ENCODE peak calls at places on chromosomes 11 and 22, in four cellular contexts. One of them, this sample, is unnamed.

GRCh38 chr11:86617502-86617901 is 54.9 kb downstream of the ME3 start:
- DNase-seq in WTC11: no peak
- DNase-seq in HepG2: no peak
- DNase-seq in K562: no peak
- DNase-seq in this sample: no peak

GRCh38 chr11:84563356-84563755 is 1063.8 kb downstream of the DLG2 start:
- DNase-seq in WTC11: no peak
- DNase-seq in HepG2: no peak
- DNase-seq in K562: no peak
- DNase-seq in this sample: no peak

GRCh38 chr11:67310246-67311050 is 7.1 kb downstream of the SSH3 start:
- DNase-seq in WTC11: no peak
- DNase-seq in HepG2: no peak
- DNase-seq in K562: no peak
- DNase-seq in this sample: no peak

GRCh38 chr11:33709471-33709870 is 8.8 kb upstream of the C11orf91 start:
- DNase-seq in WTC11: no peak
- DNase-seq in HepG2: no peak
- DNase-seq in K562: no peak
- DNase-seq in this sample: no peak

GRCh38 chr11:130533113-130533803 is 84.8 kb downstream of the ADAMTS15 start:
- DNase-seq in WTC11: no peak
- DNase-seq in HepG2: no peak
- DNase-seq in K562: no peak
- DNase-seq in this sample: peak; percentile 19

GRCh38 chr22:26374645-26375044 is 54.4 kb upstream of the ASPHD2 start:
- DNase-seq in WTC11: no peak
- DNase-seq in HepG2: no peak
- DNase-seq in K562: no peak
- DNase-seq in this sample: no peak

GRCh38 chr11:86523738-86524602 is 148.4 kb downstream of the ME3 start:
- DNase-seq in WTC11: no peak
- DNase-seq in HepG2: peak; percentile 93
- DNase-seq in K562: no peak
- DNase-seq in this sample: no peak

GRCh38 chr22:20536590-20537324 is 29.3 kb downstream of the MED15 start:
- DNase-seq in WTC11: no peak
- DNase-seq in HepG2: no peak
- DNase-seq in K562: no peak
- DNase-seq in this sample: no peak

GRCh38 chr11:44977493-44977984 is 26.9 kb upstream of the TP53I11 start:
- DNase-seq in WTC11: no peak
- DNase-seq in HepG2: no peak
- DNase-seq in K562: no peak
- DNase-seq in this sample: peak; percentile 34

GRCh38 chr22:21690401-21690801 is 24.6 kb downstream of the PPIL2 start:
- DNase-seq in WTC11: no peak
- DNase-seq in HepG2: no peak
- DNase-seq in K562: no peak
- DNase-seq in this sample: no peak
- TF ChIP-seq SP1 in WTC11: no peak
- TF ChIP-seq SP1 in HepG2: no peak
- TF ChIP-seq SP1 in K562: no peak
- TF ChIP-seq SP1 in this sample: no peak

DNA sequence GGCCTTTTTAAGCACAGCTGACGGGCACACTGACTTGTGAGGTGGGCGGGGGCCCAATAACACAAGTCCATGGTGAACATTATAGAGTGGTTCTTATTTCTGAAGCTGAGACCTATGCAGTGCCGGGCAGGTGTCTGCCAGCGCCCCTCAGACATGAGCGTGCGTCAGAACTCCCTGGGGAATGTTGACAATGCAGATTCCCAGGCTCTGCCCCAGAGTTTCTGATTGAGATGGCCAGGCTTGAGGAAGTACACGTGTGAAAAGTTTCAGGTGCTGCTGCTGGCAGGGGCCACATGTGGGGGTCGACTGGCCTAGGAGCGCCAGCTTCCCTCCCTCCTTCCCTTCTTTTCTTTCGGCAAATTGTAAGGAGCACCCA is 46.2 kb downstream of the TPCN2 start:
- DNase-seq in WTC11: no peak
- DNase-seq in HepG2: no peak
- DNase-seq in K562: no peak
- DNase-seq in this sample: no peak
- TF ChIP-seq ELF4 in WTC11: no peak
- TF ChIP-seq ELF4 in HepG2: no peak
- TF ChIP-seq ELF4 in K562: no peak
- TF ChIP-seq ELF4 in this sample: no peak

DNA sequence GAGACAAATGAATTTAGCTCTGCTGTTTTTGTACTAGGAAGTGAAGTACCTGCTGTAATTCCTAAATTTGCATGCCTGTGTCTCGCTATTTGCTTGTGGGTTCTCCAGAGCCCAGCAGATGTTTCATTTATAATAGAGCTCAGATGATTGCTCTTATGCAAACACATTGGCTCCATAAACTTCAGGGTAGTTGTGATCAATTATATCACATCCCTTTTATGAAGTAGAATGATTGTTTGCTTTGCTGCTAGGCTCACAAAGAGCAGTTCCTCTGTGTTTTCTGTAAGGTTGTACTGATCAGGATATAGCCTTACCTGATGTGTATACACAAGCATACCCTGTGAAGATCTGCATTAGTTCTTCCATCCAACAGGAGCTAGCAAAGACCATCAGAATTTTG is 64.1 kb downstream of the C11orf87 start:
- DNase-seq in WTC11: no peak
- DNase-seq in HepG2: no peak
- DNase-seq in K562: no peak
- DNase-seq in this sample: no peak
- TF ChIP-seq SP1 in WTC11: no peak
- TF ChIP-seq SP1 in HepG2: no peak
- TF ChIP-seq SP1 in K562: no peak
- TF ChIP-seq SP1 in this sample: no peak

GRCh38 chr11:7906481-7906880 is 24.6 kb downstream of the OR10A6 start:
- DNase-seq in WTC11: no peak
- DNase-seq in HepG2: no peak
- DNase-seq in K562: no peak
- DNase-seq in this sample: no peak
- TF ChIP-seq ELF4 in WTC11: no peak
- TF ChIP-seq ELF4 in HepG2: no peak
- TF ChIP-seq ELF4 in K562: no peak
- TF ChIP-seq ELF4 in this sample: no peak

GRCh38 chr11:132777067-132777975 is 755.0 kb downstream of the OPCML start:
- DNase-seq in WTC11: no peak
- DNase-seq in HepG2: no peak
- DNase-seq in K562: no peak
- DNase-seq in this sample: no peak

GRCh38 chr11:132772712-132773545 is 759.4 kb downstream of the OPCML start:
- DNase-seq in WTC11: no peak
- DNase-seq in HepG2: no peak
- DNase-seq in K562: no peak
- DNase-seq in this sample: no peak

GRCh38 chr11:132770802-132771545 is 761.3 kb downstream of the OPCML start:
- DNase-seq in WTC11: no peak
- DNase-seq in HepG2: no peak
- DNase-seq in K562: no peak
- DNase-seq in this sample: no peak

DNA sequence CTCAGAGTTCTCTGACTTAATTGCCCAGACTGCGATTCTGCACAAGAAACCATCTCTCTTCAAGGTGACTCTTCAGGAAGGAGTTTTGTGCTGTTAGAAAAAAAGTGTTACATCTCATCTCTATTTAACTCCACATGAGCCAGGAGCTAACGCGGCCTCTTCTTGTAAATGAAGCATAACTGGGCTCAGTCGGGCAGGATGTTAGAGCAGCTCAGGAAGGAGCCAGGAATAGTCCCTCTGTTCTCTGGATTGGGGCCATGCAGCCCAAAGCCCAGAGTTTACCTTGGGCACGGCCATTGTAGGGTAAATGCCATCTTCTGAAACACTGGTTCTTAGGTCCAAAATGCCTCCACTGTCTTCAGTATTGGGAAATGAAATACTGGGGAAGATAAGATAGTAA is 760.6 kb downstream of the OPCML start:
- DNase-seq in WTC11: no peak
- DNase-seq in HepG2: no peak
- DNase-seq in K562: no peak
- DNase-seq in this sample: no peak
- TF ChIP-seq SP1 in WTC11: no peak
- TF ChIP-seq SP1 in HepG2: no peak
- TF ChIP-seq SP1 in K562: no peak
- TF ChIP-seq SP1 in this sample: no peak

DNA sequence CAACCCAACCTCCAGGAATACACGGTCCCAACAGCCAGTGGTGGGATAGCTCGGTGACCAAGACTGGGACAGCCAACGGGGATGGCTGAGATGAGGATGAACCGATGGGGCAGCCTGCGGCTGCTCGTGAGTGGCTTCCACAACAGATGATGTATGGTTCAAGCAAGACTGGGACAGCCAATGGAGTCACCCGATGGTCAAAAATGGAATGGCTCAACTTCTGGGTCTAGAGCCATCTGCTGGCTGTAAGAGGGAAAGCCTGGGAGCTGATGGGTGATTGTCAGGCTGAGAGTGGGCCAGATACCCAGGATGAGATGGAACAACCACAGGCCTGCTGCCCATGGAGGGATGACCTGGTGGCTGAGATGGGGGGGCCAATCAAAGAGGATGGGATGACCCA is 35.5 kb downstream of the SYT7 start:
- DNase-seq in WTC11: no peak
- DNase-seq in HepG2: no peak
- DNase-seq in K562: peak; percentile 38
- DNase-seq in this sample: peak; percentile 68
- TF ChIP-seq ELF4 in WTC11: no peak
- TF ChIP-seq ELF4 in HepG2: no peak
- TF ChIP-seq ELF4 in K562: no peak
- TF ChIP-seq ELF4 in this sample: no peak

This sample was measured in HEK293T.